ENCODE peak calls at places on chromosomes 7 and 10, in five cellular contexts. U, E, W, A and S are unnamed samples.

GRCh38 chr7:92955081-92955480 is 118.7 kb upstream of the CDK6 start:
- DNase-seq in E (peak), U (no peak), A (no peak), W (no peak), S (no peak)

GRCh38 chr7:47453093-47454056 is 128.5 kb downstream of the TNS3 start:
- DNase-seq in E (no peak), W (no peak), U (no peak), A (no peak), S (no peak)

GRCh38 chr10:125073996-125074395 is 86.4 kb downstream of the CTBP2 start:
- DNase-seq in A (no peak), W (no peak), U (no peak), E (no peak), S (no peak)

GRCh38 chr10:91622601-91623000 is 10.3 kb downstream of the PPP1R3C start:
- DNase-seq in U (no peak), E (no peak), A (no peak), W (no peak), S (no peak)

GRCh38 chr7:22402250-22402649 is 45.3 kb upstream of the RAPGEF5 start:
- DNase-seq in E (no peak), A (no peak), W (no peak), U (no peak), S (no peak)

GRCh38 chr7:30932562-30932961 is 20.9 kb downstream of the AQP1 start:
- DNase-seq in E (no peak), W (no peak), A (no peak), U (no peak), S (no peak)

GRCh38 chr7:105277341-105277740 is 111.4 kb downstream of the SRPK2 start:
- DNase-seq in A (no peak), E (no peak), W (no peak), U (no peak), S (no peak)

GRCh38 chr10:52020702-52021101 is 293.4 kb upstream of the DKK1 start:
- DNase-seq in E (no peak), W (no peak), A (no peak), U (no peak), S (no peak)

GRCh38 chr7:27117687-27118491 is 12.7 kb downstream of the HOXA4 start:
- DNase-seq in W (no peak), A (no peak), U (no peak), E (no peak), S (no peak)

GRCh38 chr7:1693991-1694524 is 24.0 kb downstream of the ELFN1 start:
- DNase-seq in U (peak), A (no peak), E (no peak), W (no peak), S (no peak)

GRCh38 chr7:157122800-157123495 is 15.8 kb upstream of the UBE3C start:
- DNase-seq in A (no peak), U (no peak), E (no peak), W (no peak), S (no peak)

GRCh38 chr10:43202224-43202656 is 64.0 kb downstream of the CSGALNACT2 start:
- DNase-seq in W (no peak), U (no peak), E (no peak), A (no peak), S (no peak)

GRCh38 chr7:141198191-141198958 is 124.5 kb downstream of the TMEM178B start:
- DNase-seq in U (no peak), A (no peak), E (no peak), W (no peak), S (no peak)

GRCh38 chr10:129057856-129058663 is 409.0 kb upstream of the MGMT start:
- DNase-seq in A (no peak), E (no peak), W (no peak), U (no peak), S (peak)

GRCh38 chr10:11677480-11677879 is 64.7 kb upstream of the ECHDC3 start:
- DNase-seq in A (no peak), E (no peak), U (no peak), W (no peak), S (no peak)

GRCh38 chr10:114110174-114110972 is 63.6 kb downstream of the CCDC186 start:
- DNase-seq in A (no peak), U (no peak), E (peak), W (no peak), S (no peak)

GRCh38 chr7:128792471-128793183 is 859 bp downstream of the CCDC136 start:
- DNase-seq in U (no peak), E (no peak), A (no peak), W (no peak), S (no peak)

GRCh38 chr10:107971973-107972372 is 807.5 kb upstream of the SORCS1 start:
- DNase-seq in W (no peak), A (no peak), E (no peak), U (no peak), S (no peak)

GRCh38 chr10:120392671-120393079 is 64.4 kb upstream of the PLPP4 start:
- DNase-seq in W (no peak), U (no peak), A (no peak), E (no peak), S (no peak)
- TF ChIP-seq SUZ12 in W (no peak), U (no peak), A (no peak), E (no peak), S (no peak)

GRCh38 chr7:131845573-131846337 is 289.3 kb upstream of the PODXL start:
- DNase-seq in E (no peak), W (no peak), U (no peak), A (no peak), S (no peak)

GRCh38 chr7:131840291-131840690 is 283.9 kb upstream of the PODXL start:
- DNase-seq in A (no peak), U (no peak), W (no peak), E (no peak), S (no peak)

GRCh38 chr7:131848033-131848432 is 291.6 kb upstream of the PODXL start:
- DNase-seq in U (no peak), W (no peak), E (no peak), A (no peak), S (no peak)

GRCh38 chr7:131844380-131844779 is 288.0 kb upstream of the PODXL start:
- DNase-seq in E (no peak), W (no peak), A (no peak), U (no peak), S (no peak)

DNA sequence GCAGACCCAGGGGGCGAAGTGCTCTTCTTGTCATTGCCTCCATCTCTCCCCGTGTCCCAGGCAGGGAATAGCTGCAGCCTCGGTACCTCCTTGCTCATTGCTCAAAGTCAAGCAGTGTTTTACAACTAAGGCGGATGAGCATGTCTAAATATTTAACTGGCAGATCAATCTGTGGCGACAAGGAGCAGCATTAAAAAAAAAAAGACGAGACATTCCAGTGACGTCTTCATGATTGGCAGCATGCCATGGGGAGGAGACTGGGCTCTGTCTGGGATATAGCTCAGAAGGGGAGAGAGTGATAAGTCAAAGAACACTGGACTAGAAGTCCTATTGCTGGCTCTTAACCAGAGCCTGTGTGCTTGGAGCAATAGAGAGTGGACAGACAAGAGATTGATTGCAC is 287.4 kb upstream of the PODXL start:
- DNase-seq in W (no peak), A (no peak), U (no peak), E (no peak), S (no peak)
- TF ChIP-seq SUZ12 in W (no peak), A (no peak), U (no peak), E (no peak), S (no peak)

GRCh38 chr7:41295455-41295815 is 407.5 kb downstream of the INHBA start:
- DNase-seq in U (no peak), E (no peak), W (no peak), A (no peak), S (no peak)
- TF ChIP-seq SUZ12 in U (no peak), E (no peak), W (no peak), A (no peak), S (no peak)

DNA sequence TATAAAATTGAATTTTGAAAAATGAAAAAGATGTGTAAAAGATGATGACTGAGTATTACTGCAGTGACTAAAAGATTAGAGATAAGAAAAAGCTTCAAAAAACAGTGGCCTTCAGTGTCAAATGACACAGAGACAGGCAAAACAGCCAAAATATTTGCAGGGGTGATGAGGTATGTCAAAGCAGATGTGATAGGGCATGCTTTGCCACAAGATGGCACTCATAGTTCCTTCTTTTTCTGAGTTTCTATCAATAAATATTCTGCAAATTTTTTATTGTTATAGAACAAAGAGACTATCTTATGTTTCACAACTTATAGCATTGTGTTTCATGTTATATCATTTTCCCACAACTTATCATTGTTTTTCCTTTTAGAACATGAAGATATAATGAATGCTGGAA is 344.1 kb upstream of the HPS1 start:
- DNase-seq in A (no peak), E (peak), W (no peak), U (peak), S (no peak)
- TF ChIP-seq SUZ12 in A (no peak), E (no peak), W (no peak), U (no peak), S (no peak)